ENCODE peak calls at places on chromosome 19, in four cellular contexts. D is CD8-positive, alpha-beta memory T cell; F is A549; S is left ventricle myocardium inferior. W is an unnamed sample. For H3K4me1, the result is how much of the 10 kb centered on the place peaks cover.

GRCh38 chr19:9171393-9171991 is 7.3 kb upstream of the OR7D2 start:
- DNase-seq in S (no peak), F (no peak), D (no peak), W (no peak)

GRCh38 chr19:10091370-10091687 is 5.2 kb downstream of the SHFL start:
- DNase-seq in F (no peak), D (no peak), S (no peak), W (no peak)

GRCh38 chr19:49861127-49861526 is 6.2 kb downstream of the PNKP start:
- DNase-seq in F (no peak), S (no peak), D (no peak), W (peak)

GRCh38 chr19:49442354-49442753 is 1.0 kb upstream of the SLC17A7 start:
- DNase-seq in D (no peak), S (peak), F (peak), W (peak)

GRCh38 chr19:35642312-35642711 is 767 bp downstream of the ETV2 start:
- DNase-seq in S (no peak), D (no peak), F (no peak), W (no peak)

GRCh38 chr19:33621065-33621785 is 528 bp upstream of the CHST8 start:
- DNase-seq in S (no peak), F (no peak), D (no peak), W (no peak)

GRCh38 chr19:10389863-10390262 is 9.5 kb upstream of the TYK2 start:
- DNase-seq in S (no peak), D (no peak), F (no peak), W (no peak)

GRCh38 chr19:49573451-49573850 is 6.9 kb downstream of the NOSIP start:
- DNase-seq in S (no peak), D (no peak), F (no peak), W (no peak)

GRCh38 chr19:39427707-39428106 is 8.0 kb downstream of the RPS16 start:
- DNase-seq in D (no peak), S (no peak), F (no peak), W (no peak)

GRCh38 chr19:23183251-23183650 is 66.4 kb downstream of the ZNF730 start:
- DNase-seq in D (no peak), F (no peak), S (no peak), W (no peak)
- H3K27ac ChIP-seq in D (no peak), F (no peak), S (no peak), W (no peak)

GRCh38 chr19:4402171-4403004 is at the start of gene CHAF1A:
- DNase-seq in F (peak), S (peak), D (peak), W (peak)
- H3K4me1 ChIP-seq in F (under half), S (half or more), D (under half), W (under half)

DNA sequence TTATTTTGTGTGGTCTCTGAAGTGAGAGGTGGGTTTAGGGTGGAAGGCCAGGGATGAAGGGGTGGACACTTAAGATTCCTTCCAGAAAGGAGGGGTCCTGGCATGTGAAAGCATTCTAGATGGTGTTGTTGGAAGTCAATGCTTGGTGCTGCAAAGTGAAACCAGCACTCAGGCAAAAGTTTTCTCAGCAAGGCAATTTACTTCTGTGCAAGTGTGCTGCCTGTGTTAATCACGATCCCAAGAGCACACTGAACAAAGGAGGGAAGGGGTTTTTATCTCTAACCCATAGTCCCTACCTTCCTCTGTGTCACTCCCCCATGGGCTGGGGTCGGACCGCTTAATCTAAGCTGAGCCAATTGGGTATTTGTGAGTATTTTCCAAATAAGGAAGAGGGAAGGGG is 1.3 kb downstream of the ZNF134 start:
- DNase-seq in D (no peak), S (no peak), F (no peak), W (no peak)
- H3K4me3 ChIP-seq in D (peak), S (peak), F (peak), W (peak)

GRCh38 chr19:20235156-20235555 is 68.1 kb downstream of the ZNF486 start:
- DNase-seq in S (no peak), F (no peak), D (no peak), W (no peak)

GRCh38 chr19:20238025-20238623 is 71.1 kb downstream of the ZNF486 start:
- DNase-seq in D (peak), F (no peak), S (peak), W (peak)

DNA sequence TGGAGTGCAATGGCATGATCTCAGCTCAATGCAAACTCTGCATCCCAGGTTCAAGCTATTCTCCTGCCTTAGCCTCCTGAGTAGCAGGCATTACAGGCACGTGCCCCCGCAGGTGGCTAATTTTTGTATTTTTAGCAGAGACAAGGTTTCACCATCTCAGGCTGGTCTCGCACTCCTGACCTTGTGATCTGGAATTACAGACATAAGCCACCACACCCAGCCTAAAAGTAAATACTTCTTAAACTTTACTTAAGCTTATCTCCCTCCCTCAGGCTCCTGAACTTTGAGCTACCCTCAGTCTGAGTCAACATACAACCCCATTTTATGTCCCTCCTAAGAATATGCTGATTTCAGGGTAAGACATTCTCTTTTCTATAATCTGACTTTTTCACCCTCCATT is 66.1 kb downstream of the ZNF486 start:
- DNase-seq in S (no peak), F (no peak), D (no peak), W (no peak)
- H3K27ac ChIP-seq in S (no peak), F (no peak), D (no peak), W (no peak)

DNA sequence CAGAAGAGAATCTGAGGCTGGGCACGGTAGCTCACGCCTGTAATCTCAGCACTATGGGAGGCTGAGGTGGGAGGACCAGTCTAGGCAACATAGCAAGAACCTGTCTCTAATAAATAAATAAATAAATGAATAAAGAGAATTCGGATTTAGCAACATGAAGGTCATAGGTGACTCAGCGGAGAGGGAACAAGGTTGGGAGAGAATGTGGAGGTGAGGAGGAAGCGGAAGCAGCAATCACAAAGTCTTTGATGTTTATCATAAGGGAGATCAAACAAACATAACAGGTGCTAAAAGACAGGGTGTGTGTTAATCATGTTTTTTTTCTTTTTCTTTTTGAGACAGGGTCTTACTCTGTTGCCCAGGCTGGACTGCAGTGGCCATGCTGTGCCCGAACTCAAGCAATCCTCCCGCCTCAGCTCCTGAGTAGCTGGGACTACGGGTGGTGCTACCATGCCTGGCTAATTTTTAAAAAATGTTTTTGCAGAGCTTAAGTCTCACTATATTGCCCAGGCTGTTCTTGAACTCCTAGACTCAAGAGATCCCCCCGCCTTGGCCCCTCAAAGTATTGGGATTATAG is 16.3 kb downstream of the PBX4 start:
- DNase-seq in F (no peak), S (no peak), D (no peak), W (no peak)
- H3K4me1 ChIP-seq in F (under half), S (under half), D (half or more), W (under half)

GRCh38 chr19:52176574-52176973 is 5.2 kb upstream of the ZNF836 start:
- DNase-seq in D (no peak), S (no peak), F (no peak), W (no peak)

GRCh38 chr19:52170304-52170703 is 1.1 kb downstream of the ZNF836 start:
- DNase-seq in S (no peak), D (no peak), F (no peak), W (no peak)

GRCh38 chr19:52170863-52171320 is 529 bp downstream of the ZNF836 start:
- DNase-seq in F (no peak), S (peak), D (no peak), W (peak)

GRCh38 chr19:52171321-52172169 is at the start of gene ZNF836:
- DNase-seq in S (peak), D (peak), F (peak), W (peak)

GRCh38 chr19:52172347-52172746 is 926 bp upstream of the ZNF836 start:
- DNase-seq in F (no peak), S (no peak), D (no peak), W (no peak)
- H3K4me3 ChIP-seq in F (no peak), S (peak), D (peak), W (no peak)

DNA sequence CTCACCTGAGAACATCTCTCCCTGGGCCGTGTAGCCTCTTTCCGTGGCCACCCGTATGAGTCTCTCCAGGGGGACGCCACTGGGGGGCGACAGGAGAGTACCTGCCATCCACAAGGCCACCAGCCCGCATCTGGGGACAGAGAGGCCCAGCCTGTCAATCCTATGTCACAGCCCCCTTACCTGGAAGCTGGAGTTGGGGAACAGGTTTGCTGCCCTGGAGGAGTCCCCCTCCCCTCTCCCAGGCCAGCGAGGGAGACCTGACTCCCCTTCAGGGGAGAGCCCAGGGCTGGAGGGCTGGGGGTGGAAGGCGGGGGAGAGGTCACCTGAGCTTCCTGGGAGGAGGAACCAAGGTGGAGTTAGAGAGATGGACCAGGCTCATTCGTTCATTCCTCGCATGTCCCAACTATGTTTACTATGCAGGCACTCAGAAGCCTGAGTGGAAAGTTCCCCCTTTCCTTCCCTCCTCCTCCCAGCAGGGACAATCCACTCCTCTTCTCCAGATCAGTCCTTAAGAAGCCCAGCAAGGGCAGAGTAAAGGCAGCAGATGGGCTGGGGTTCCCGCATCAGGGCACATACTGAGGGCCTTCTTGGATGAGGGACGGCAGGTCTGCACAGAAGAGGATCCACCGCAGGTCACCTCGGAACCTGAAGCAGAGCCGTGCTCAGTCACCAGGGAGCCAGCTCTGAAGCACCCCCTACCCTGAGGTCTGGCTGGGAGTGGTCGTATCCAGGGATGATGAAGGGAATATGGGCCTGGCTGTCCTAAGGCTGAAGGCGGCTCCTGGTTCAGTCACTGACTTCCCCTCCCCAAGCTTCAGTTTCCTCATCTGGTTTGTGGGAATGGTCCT is 5.5 kb downstream of the ACTMAP start:
- DNase-seq in F (no peak), S (no peak), D (no peak), W (peak)
- H3K27ac ChIP-seq in F (no peak), S (peak), D (no peak), W (no peak)

DNA sequence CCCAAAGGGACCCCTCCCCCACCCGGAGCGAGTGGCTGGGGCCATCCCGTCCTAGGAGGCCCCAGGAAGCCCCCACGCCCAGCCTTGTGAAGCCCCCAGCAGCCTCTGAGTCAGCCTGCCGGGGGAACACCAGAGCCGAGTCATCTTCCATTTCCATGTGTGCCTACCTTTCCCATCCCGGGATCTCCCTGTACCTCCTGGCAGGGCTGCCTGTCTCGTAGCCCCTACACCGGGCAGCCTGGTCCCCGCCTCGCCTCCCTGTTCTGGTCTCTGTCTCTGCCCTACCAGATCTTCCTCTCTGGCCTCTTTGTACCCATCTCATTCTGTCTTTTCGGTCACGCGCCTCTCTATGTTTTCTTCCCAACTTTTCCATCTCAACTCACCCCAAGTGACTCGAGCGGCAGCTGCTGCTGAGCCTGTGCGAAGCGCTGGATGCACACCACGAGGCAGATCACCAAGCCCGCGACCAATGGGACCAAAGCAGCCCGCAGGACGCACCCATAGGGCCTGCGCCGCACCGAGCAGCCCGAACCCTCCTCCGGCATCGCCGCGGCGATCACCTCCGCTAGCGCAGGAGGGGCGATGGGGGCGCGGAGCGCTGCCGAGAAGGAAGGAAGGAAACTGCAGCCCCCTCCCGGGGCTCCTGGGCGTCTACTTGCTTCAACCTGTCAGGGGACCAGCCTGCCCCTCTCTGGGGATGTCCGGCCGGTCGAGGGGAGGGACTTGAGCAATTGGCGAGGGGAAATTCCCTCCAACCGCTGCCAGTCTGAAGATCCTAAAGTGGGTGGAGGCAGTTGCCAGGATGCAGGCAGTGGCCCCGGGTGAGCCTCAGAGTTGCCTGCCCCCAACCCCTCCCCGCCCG is at the start of gene CD70:
- DNase-seq in F (peak), S (no peak), D (peak), W (no peak)
- H3K4me1 ChIP-seq in F (under half), S (under half), D (under half), W (under half)

GRCh38 chr19:23913931-23914330 is 755 bp upstream of the ZNF726 start:
- DNase-seq in S (no peak), F (no peak), D (no peak), W (no peak)
- H3K4me3 ChIP-seq in S (peak), F (no peak), D (peak), W (no peak)